ENCODE peak calls at places on chromosomes 7 and 10, in ten cellular contexts. Y, M, N, I, U, V, Z, J, A and B are unnamed samples.

GRCh38 chr7:75962607-75963382 is 31.6 kb downstream of the TMEM120A start:
- DNase-seq in U (no peak), A (no peak), N (no peak), M (no peak), I (no peak), Z (no peak), J (no peak), Y (peak; percentile 68), V (no peak), B (peak; percentile 77)

GRCh38 chr10:21047096-21047495 is 150.0 kb upstream of the NEBL start:
- DNase-seq in Y (no peak), I (no peak), M (no peak), J (no peak), V (no peak), A (no peak), Z (no peak), N (no peak), U (no peak), B (no peak)

GRCh38 chr7:47765373-47765979 is 182.8 kb downstream of the PKD1L1 start:
- DNase-seq in I (no peak), Z (no peak), N (no peak), J (no peak), A (no peak), U (no peak), M (no peak), V (no peak), Y (no peak), B (no peak)

GRCh38 chr7:150962743-150963399 is 15.2 kb downstream of the KCNH2 start:
- DNase-seq in M (peak; percentile 60), Y (peak; percentile 94), J (no peak), N (no peak), V (peak; percentile 54), A (peak; percentile 83), I (peak; percentile 38), Z (no peak), U (peak; percentile 85), B (peak; percentile 70)

GRCh38 chr7:29297194-29297890 is 102.8 kb downstream of the CHN2 start:
- DNase-seq in V (no peak), A (peak; percentile 41), Y (no peak), J (no peak), U (no peak), I (peak; percentile 21), Z (no peak), M (no peak), N (no peak), B (no peak)

GRCh38 chr10:75788394-75789205 is 357.2 kb downstream of the LRMDA start:
- DNase-seq in Y (no peak), V (no peak), J (no peak), N (peak; percentile 44), M (no peak), A (no peak), Z (no peak), I (no peak), U (no peak), B (no peak)

GRCh38 chr10:17427201-17427600 is 27.2 kb downstream of the ST8SIA6 start:
- DNase-seq in V (no peak), A (no peak), N (no peak), U (no peak), Y (no peak), I (no peak), J (no peak), Z (no peak), M (no peak), B (no peak)

GRCh38 chr10:73812662-73813061 is 1.3 kb upstream of the NDST2 start:
- DNase-seq in I (no peak), N (no peak), V (no peak), Y (no peak), U (no peak), Z (no peak), M (no peak), A (no peak), J (no peak), B (no peak)

GRCh38 chr7:151518105-151518780 is 1.5 kb downstream of the RHEB start:
- DNase-seq in J (no peak), A (peak; percentile 31), U (peak; percentile 91), N (peak; percentile 50), M (peak; percentile 75), Y (peak; percentile 50), Z (peak; percentile 64), V (peak; percentile 33), I (peak; percentile 54), B (peak; percentile 46)

GRCh38 chr10:31980471-31980870 is 51.8 kb upstream of the ARHGAP12 start:
- DNase-seq in U (no peak), M (no peak), N (no peak), J (no peak), A (no peak), I (no peak), V (no peak), Y (no peak), Z (no peak), B (no peak)

GRCh38 chr10:6706725-6707124 is 126.6 kb upstream of the PRKCQ start:
- DNase-seq in J (no peak), M (no peak), I (no peak), Y (no peak), Z (no peak), U (no peak), A (no peak), V (no peak), N (no peak), B (no peak)

GRCh38 chr7:501526-501925 is 18.1 kb downstream of the PDGFA start:
- DNase-seq in M (no peak), V (no peak), J (no peak), I (no peak), U (peak; percentile 62), Y (no peak), N (no peak), Z (no peak), A (no peak), B (no peak)

GRCh38 chr7:50251765-50252164 is 52.8 kb upstream of the IKZF1 start:
- DNase-seq in Z (no peak), J (no peak), A (no peak), V (no peak), M (no peak), U (no peak), I (no peak), Y (no peak), N (no peak), B (no peak)

GRCh38 chr10:63689768-63690167 is 168.6 kb downstream of the REEP3 start:
- DNase-seq in M (no peak), U (no peak), I (no peak), Z (no peak), A (no peak), N (no peak), Y (no peak), J (no peak), V (no peak), B (no peak)
- TF ChIP-seq EP300 in M (no peak), U (no peak), I (no peak), Z (no peak), A (no peak), N (no peak), Y (no peak), J (no peak), V (no peak), B (no peak)

GRCh38 chr7:77855371-77856083 is 57.0 kb downstream of the PHTF2 start:
- DNase-seq in N (no peak), Z (peak; percentile 56), M (no peak), A (peak; percentile 33), J (no peak), Y (no peak), U (no peak), I (no peak), V (peak; percentile 66), B (no peak)
- TF ChIP-seq CTCF in N (no peak), Z (no peak), M (no peak), A (no peak), J (no peak), Y (no peak), U (no peak), I (no peak), V (no peak), B (no peak)

DNA sequence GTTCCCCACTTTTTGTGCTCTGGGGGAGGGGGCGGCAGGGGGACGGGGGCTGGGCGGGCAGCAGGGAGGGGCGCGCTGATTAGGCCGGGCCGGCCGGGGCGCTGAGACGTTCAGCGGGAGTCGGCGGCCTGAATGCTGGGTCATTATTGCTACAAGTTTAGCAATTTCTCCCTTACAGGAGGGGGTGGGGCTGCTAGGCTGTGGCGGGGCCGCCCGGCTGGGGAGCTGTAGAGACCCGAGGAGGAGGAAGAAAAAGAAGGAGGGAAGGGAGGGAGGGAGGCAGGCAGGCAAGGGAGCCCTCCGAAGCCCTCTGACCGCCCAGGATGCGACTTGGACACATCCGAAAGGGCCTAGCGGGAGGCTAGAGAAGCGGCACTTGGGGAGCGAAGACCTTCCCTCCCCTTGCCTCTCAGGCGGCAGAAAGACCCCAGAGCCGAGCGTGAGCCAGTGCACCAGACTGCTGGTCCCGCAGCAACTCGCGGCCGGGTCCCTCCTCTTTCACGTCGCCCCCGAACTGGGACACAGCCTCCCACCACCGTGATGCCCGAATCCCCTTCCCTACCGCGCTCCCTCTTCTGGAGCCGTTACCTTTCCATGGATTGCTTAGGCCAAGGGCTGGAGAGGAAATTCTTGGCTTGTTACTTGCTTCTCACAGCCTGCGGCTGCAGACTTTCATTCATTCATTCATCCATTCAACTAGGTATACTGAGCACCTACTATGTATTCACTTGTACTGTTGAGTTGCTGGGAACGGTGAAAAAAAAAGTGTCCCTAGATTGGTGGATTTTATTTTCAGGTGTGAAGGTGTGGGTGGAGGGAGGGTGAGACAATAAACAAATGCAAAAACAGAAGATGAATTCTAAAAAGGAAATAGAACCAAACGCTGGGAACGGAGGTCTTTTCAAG is 4.9 kb downstream of the NKX2-3 start:
- DNase-seq in A (no peak), V (no peak), Y (peak; percentile 52), M (peak; percentile 26), I (no peak), Z (no peak), N (no peak), J (no peak), U (peak; percentile 86), B (no peak)
- TF ChIP-seq EP300 in A (no peak), V (no peak), Y (no peak), M (no peak), I (no peak), Z (no peak), N (no peak), J (no peak), U (no peak), B (no peak)

GRCh38 chr10:5448333-5449048 is 36.1 kb downstream of the NET1 start:
- DNase-seq in A (no peak), I (no peak), U (no peak), Y (no peak), Z (no peak), N (no peak), V (no peak), M (no peak), J (no peak), B (no peak)

GRCh38 chr10:5449227-5449626 is 36.9 kb downstream of the NET1 start:
- DNase-seq in N (no peak), I (no peak), Z (no peak), M (no peak), J (no peak), A (no peak), Y (no peak), U (no peak), V (no peak), B (no peak)

GRCh38 chr10:5450605-5451384 is 38.4 kb downstream of the NET1 start:
- DNase-seq in A (no peak), Y (no peak), V (no peak), Z (no peak), I (no peak), U (no peak), J (no peak), M (no peak), N (no peak), B (no peak)

GRCh38 chr10:5447611-5448071 is 35.3 kb downstream of the NET1 start:
- DNase-seq in Z (no peak), A (no peak), M (no peak), Y (no peak), I (no peak), U (no peak), N (no peak), V (no peak), J (peak; percentile 67), B (no peak)

GRCh38 chr10:5449823-5450222 is 37.5 kb downstream of the NET1 start:
- DNase-seq in J (no peak), M (no peak), I (peak; percentile 40), U (no peak), N (no peak), Z (no peak), V (no peak), Y (no peak), A (peak; percentile 37), B (no peak)
- TF ChIP-seq CTCF in J (no peak), M (peak; percentile 28), I (no peak), U (no peak), N (no peak), Z (no peak), V (no peak), Y (no peak), A (peak; percentile 48), B (no peak)